ENCODE peak calls at places on chromosome 11, in four cellular contexts. D is K562, W is neural progenitor cell, X is HCT116. M is an unnamed sample.

GRCh38 chr11:126079640-126080205 is 17.1 kb upstream of the CDON start:
- DNase-seq in X (no peak), W (peak), D (no peak), M (no peak)

GRCh38 chr11:59666969-59667368 is 1.9 kb downstream of the PATL1 start:
- DNase-seq in W (no peak), X (no peak), D (no peak), M (no peak)

GRCh38 chr11:133821776-133822175 is 23.5 kb downstream of the SPATA19 start:
- DNase-seq in X (peak), W (peak), D (peak), M (peak)

GRCh38 chr11:77118086-77118485 is 10.0 kb upstream of the MYO7A start:
- DNase-seq in X (no peak), D (no peak), W (no peak), M (no peak)

GRCh38 chr11:76759092-76759491 is 24.1 kb upstream of the TSKU start:
- DNase-seq in X (no peak), D (no peak), W (peak), M (no peak)

GRCh38 chr11:9736365-9736764 is 72.5 kb downstream of the SWAP70 start:
- DNase-seq in X (no peak), D (no peak), W (no peak), M (no peak)

GRCh38 chr11:119496997-119497396 is 74.0 kb upstream of the THY1 start:
- DNase-seq in X (no peak), D (no peak), W (no peak), M (no peak)

GRCh38 chr11:121575250-121575962 is 122.6 kb upstream of the SORL1-AS1 start:
- DNase-seq in D (no peak), W (no peak), X (no peak), M (no peak)

GRCh38 chr11:57321996-57322880 is 2.5 kb downstream of the TNKS1BP1 start:
- DNase-seq in X (peak), W (peak), D (peak), M (peak)

GRCh38 chr11:3834349-3835099 is 6.2 kb downstream of the RHOG start:
- DNase-seq in W (no peak), X (no peak), D (peak), M (no peak)

GRCh38 chr11:126225266-126225665 is 13.7 kb downstream of the FAM118B start:
- DNase-seq in D (no peak), W (no peak), X (no peak), M (no peak)

GRCh38 chr11:19326499-19326898 is 85.8 kb upstream of the E2F8 start:
- DNase-seq in X (no peak), D (no peak), W (no peak), M (no peak)

GRCh38 chr11:2990617-2991476 is 1.3 kb downstream of the NAP1L4 start:
- DNase-seq in W (peak), X (no peak), D (peak), M (no peak)

GRCh38 chr11:94030059-94030458 is 8.9 kb downstream of the HEPHL1 start:
- DNase-seq in W (no peak), X (no peak), D (no peak), M (no peak)

GRCh38 chr11:130655308-130655707 is 206.9 kb downstream of the ADAMTS15 start:
- DNase-seq in X (no peak), D (no peak), W (no peak), M (no peak)

GRCh38 chr11:75946531-75947530 is 131.8 kb downstream of the UVRAG start:
- DNase-seq in W (peak), X (peak), D (peak), M (peak)

GRCh38 chr11:62961017-62961416 is 23.8 kb downstream of the SLC22A6 start:
- DNase-seq in X (no peak), W (no peak), D (no peak), M (no peak)

GRCh38 chr11:45662096-45662664 is 3.2 kb downstream of the CHST1 start:
- DNase-seq in W (no peak), D (no peak), X (no peak), M (peak)

GRCh38 chr11:69444381-69445130 is 36.9 kb upstream of the LINC01488 start:
- DNase-seq in D (peak), X (no peak), W (peak), M (peak)

GRCh38 chr11:12142909-12143308 is 32.5 kb downstream of the MICAL2 start:
- DNase-seq in W (no peak), D (no peak), X (no peak), M (no peak)

GRCh38 chr11:71986131-71986530 is 12.6 kb upstream of the IL18BP start:
- DNase-seq in X (no peak), W (no peak), D (no peak), M (no peak)

GRCh38 chr11:79413258-79413657 is 27.6 kb downstream of the TENM4 start:
- DNase-seq in X (no peak), W (peak), D (no peak), M (peak)

GRCh38 chr11:47468598-47469214 is 19.8 kb upstream of the RAPSN start:
- DNase-seq in X (no peak), W (no peak), D (no peak), M (no peak)

GRCh38 chr11:121688860-121689614 is 236.3 kb upstream of the SORL1-AS1 start:
- DNase-seq in D (no peak), W (peak), X (peak), M (no peak)

GRCh38 chr11:97202613-97203292 is 812.9 kb downstream of the JRKL start:
- DNase-seq in W (peak), D (no peak), X (no peak), M (no peak)

GRCh38 chr11:118918128-118918685 is 7.5 kb downstream of the BCL9L start:
- DNase-seq in X (no peak), W (peak), D (peak), M (peak)

GRCh38 chr11:130449246-130449990 is 973 bp downstream of the ADAMTS15 start:
- DNase-seq in W (peak), X (no peak), D (no peak), M (no peak)

GRCh38 chr11:131246589-131247164 is 123.7 kb upstream of the NTM start:
- DNase-seq in W (peak), D (peak), X (no peak), M (peak)

GRCh38 chr11:77407613-77408012 is 66.3 kb downstream of the PAK1 start:
- DNase-seq in W (no peak), D (no peak), X (peak), M (peak)

GRCh38 chr11:71496421-71496820 is 30.6 kb upstream of the KRTAP5-7 start:
- DNase-seq in X (no peak), D (no peak), W (no peak), M (no peak)

GRCh38 chr11:101860694-101861371 is 54.0 kb upstream of the CEP126 start:
- DNase-seq in D (peak), X (peak), W (peak), M (peak)

GRCh38 chr11:69382131-69383128 is 88.5 kb downstream of the MYEOV start:
- DNase-seq in X (peak), D (peak), W (no peak), M (no peak)

GRCh38 chr11:65530157-65530496 is 5.2 kb downstream of the SCYL1 start:
- DNase-seq in X (no peak), D (no peak), W (no peak), M (no peak)

GRCh38 chr11:2296913-2297622 is 4.7 kb downstream of the C11orf21 start:
- DNase-seq in X (no peak), W (no peak), D (no peak), M (no peak)

GRCh38 chr11:124831897-124832296 is 31.7 kb upstream of the MSANTD2 start:
- DNase-seq in X (no peak), D (no peak), W (no peak), M (no peak)

GRCh38 chr11:80783561-80783960 is 1342.7 kb upstream of the TENM4 start:
- DNase-seq in X (no peak), D (no peak), W (no peak), M (peak)
- TF ChIP-seq EZH2 in X (no peak), D (no peak), W (no peak), M (no peak)

GRCh38 chr11:60926500-60926899 is 2.2 kb downstream of the TMEM132A start:
- DNase-seq in X (no peak), D (no peak), W (no peak), M (no peak)

GRCh38 chr11:60923800-60924109 is 505 bp upstream of the TMEM132A start:
- DNase-seq in W (no peak), D (no peak), X (no peak), M (no peak)

GRCh38 chr11:60925685-60926267 is 1.5 kb downstream of the TMEM132A start:
- DNase-seq in D (no peak), W (no peak), X (no peak), M (peak)

GRCh38 chr11:60924110-60924905 is at the start of gene TMEM132A:
- DNase-seq in W (peak), D (peak), X (peak), M (peak)

GRCh38 chr11:60924906-60925684 is 835 bp downstream of the TMEM132A start:
- DNase-seq in X (no peak), D (no peak), W (peak), M (no peak)
- TF ChIP-seq EZH2 in X (no peak), D (no peak), W (no peak), M (no peak)

GRCh38 chr11:17720796-17721171 is 1.4 kb downstream of the MYOD1 start:
- DNase-seq in D (no peak), W (peak), X (no peak), M (peak)
- TF ChIP-seq EZH2 in D (no peak), W (peak), X (no peak), M (no peak)

GRCh38 chr11:73195191-73196007 is 22.7 kb upstream of the P2RY2 start:
- DNase-seq in D (no peak), W (no peak), X (peak), M (no peak)
- TF ChIP-seq EZH2 in D (no peak), W (no peak), X (no peak), M (no peak)

DNA sequence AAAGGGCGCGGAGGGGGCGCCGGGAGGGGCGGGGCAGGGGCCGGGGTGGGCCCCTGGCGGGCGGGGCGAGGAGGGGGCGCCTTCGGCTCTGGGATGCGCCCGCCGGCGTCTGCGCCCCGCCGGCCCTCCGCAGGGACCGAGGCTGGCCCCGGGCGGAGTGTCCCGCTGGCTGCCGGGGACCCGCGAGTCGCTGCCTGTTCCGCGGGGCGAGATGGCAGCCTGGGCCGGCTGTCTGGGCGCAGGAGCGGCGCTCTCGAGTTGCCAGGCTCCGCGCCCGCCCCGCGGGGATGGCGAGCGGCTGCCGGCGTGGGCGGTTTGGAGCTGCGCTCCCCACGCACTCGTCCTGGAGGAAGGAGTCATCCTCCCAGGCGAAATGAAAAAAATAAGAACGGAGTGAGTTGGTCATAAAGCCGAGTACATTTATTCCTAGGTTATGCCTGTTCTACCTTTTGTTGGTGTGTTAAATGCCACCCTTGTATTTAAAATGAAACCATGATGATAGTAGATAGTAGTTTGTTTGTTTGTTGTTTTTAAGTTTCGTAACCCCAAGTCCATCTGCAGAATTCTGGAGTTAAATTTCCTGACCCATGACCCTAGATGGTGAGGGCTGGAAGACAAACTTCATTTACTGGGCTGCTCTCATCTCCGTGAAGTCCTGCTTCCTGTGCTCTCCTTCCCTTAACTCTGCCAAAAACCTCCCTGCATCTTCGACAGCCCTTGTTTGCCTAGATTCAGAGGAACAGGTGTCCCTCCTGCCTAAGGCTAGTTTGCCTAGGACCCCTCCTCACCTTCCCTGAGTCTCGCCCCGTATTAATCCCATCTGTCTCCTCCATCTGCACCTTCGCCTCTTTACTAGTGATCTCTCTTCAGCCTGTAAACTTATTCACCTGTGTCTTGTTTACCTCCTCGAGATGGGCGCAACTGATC is 32.8 kb downstream of the EIF3F start:
- DNase-seq in D (no peak), W (peak), X (no peak), M (no peak)
- TF ChIP-seq EZH2 in D (no peak), W (peak), X (no peak), M (peak)

M was measured in A673.